ENCODE peak calls at places on chromosomes 2 and 18, in seven cellular contexts. X is NCI-H1694, Q is NCI-H2081, L is SW480, V is Kasumi-1, B is GDM1, S is transverse colon. H is an unnamed sample.

GRCh38 chr2:235384624-235385023 is 109.2 kb upstream of the AGAP1 start:
- DNase-seq in B (no peak), V (no peak), X (no peak), L (no peak), S (no peak), Q (no peak), H (no peak)

GRCh38 chr18:80253871-80254492 is 6.7 kb upstream of the PARD6G start:
- DNase-seq in S (no peak), B (no peak), L (no peak), V (no peak), X (no peak), Q (no peak), H (no peak)

GRCh38 chr2:127254386-127254981 is 34.4 kb upstream of the CYP27C1 start:
- DNase-seq in S (no peak), V (no peak), B (no peak), X (no peak), Q (no peak), L (peak), H (no peak)

GRCh38 chr2:219707496-219708285 is 80.3 kb downstream of the SLC4A3 start:
- DNase-seq in X (no peak), Q (no peak), B (no peak), V (no peak), S (no peak), L (no peak), H (no peak)

GRCh38 chr18:38551881-38552280 is 986.3 kb upstream of the CELF4 start:
- DNase-seq in L (no peak), S (no peak), X (no peak), V (no peak), Q (no peak), B (no peak), H (no peak)

GRCh38 chr2:99403524-99403923 is 66.3 kb downstream of the EIF5B start:
- DNase-seq in V (no peak), B (no peak), X (no peak), L (peak), S (no peak), Q (no peak), H (no peak)

GRCh38 chr18:24368749-24369148 is 28.9 kb downstream of the OSBPL1A start:
- DNase-seq in Q (no peak), X (no peak), L (peak), S (no peak), B (no peak), V (no peak), H (no peak)

GRCh38 chr2:43221660-43222471 is 4.5 kb downstream of the ZFP36L2 start:
- DNase-seq in S (peak), Q (no peak), L (peak), V (peak), X (peak), B (peak), H (peak)

GRCh38 chr2:69132960-69133590 is 120.1 kb downstream of the ANTXR1 start:
- DNase-seq in L (no peak), X (no peak), Q (no peak), V (no peak), B (no peak), S (no peak), H (no peak)

GRCh38 chr2:230942920-230943896 is 18.2 kb upstream of the GPR55 start:
- DNase-seq in Q (no peak), B (no peak), X (no peak), S (peak), V (peak), L (no peak), H (peak)

GRCh38 chr2:191376981-191377629 is 131.9 kb downstream of the MYO1B start:
- DNase-seq in X (no peak), S (peak), B (peak), V (peak), L (peak), Q (no peak), H (peak)